ENCODE peak calls at places on chromosomes 13 and 19, in seven cellular contexts. M is Caki2; L is NAMALWA; Q is SHP77; B is pancreas; V is stimulated activated CD4-positive, alpha-beta T cell treated with anti-CD3 and anti-CD28 coated beads, Interleukin-2, amount 100 ng/mL, for 48 hours; R is dermis microvascular lymphatic vessel endothelial cell. G is an unnamed sample.

GRCh38 chr19:4357095-4357797 is 13.9 kb downstream of the MPND start:
- DNase-seq in M (no peak), L (no peak), Q (no peak), B (no peak), V (no peak), R (no peak), G (no peak)

GRCh38 chr19:29528350-29528945 is 2.7 kb downstream of the VSTM2B start:
- DNase-seq in M (no peak), L (peak), Q (peak), B (peak), V (peak), R (peak), G (peak)

GRCh38 chr13:98525852-98526512 is 50.9 kb downstream of the STK24 start:
- DNase-seq in M (no peak), L (no peak), Q (no peak), B (no peak), V (no peak), R (no peak), G (no peak)

GRCh38 chr19:57305056-57305455 is 15.2 kb upstream of the ZNF543 start:
- DNase-seq in M (no peak), L (no peak), Q (no peak), B (no peak), V (no peak), R (no peak), G (no peak)

GRCh38 chr19:48637948-48638830 is 1.0 kb upstream of the DBP start:
- DNase-seq in M (peak), L (peak), Q (peak), B (peak), V (peak), R (peak), G (peak)

GRCh38 chr13:30647824-30648521 is 30.3 kb downstream of the USPL1 start:
- DNase-seq in M (no peak), L (no peak), Q (no peak), B (no peak), V (no peak), R (no peak), G (no peak)

GRCh38 chr13:112730157-112730671 is 40.4 kb downstream of the ATP11A start:
- DNase-seq in M (no peak), L (no peak), Q (no peak), B (no peak), V (no peak), R (no peak), G (no peak)

GRCh38 chr13:90171649-90172048 is 1175.8 kb upstream of the MIR17HG start:
- DNase-seq in M (no peak), L (no peak), Q (no peak), B (no peak), V (no peak), R (no peak), G (no peak)

GRCh38 chr13:108528303-108528702 is 101.1 kb upstream of the MYO16 start:
- DNase-seq in M (no peak), L (no peak), Q (no peak), B (no peak), V (no peak), R (no peak), G (no peak)

GRCh38 chr13:79973533-79973963 is 367.4 kb downstream of the SPRY2 start:
- DNase-seq in M (peak), L (peak), Q (peak), B (no peak), V (no peak), R (peak), G (no peak)

GRCh38 chr19:31674503-31675186 is 325.4 kb upstream of the TSHZ3 start:
- DNase-seq in M (no peak), L (no peak), Q (no peak), B (no peak), V (no peak), R (no peak), G (no peak)

GRCh38 chr19:4581381-4582111 is 22.1 kb upstream of the SEMA6B start:
- DNase-seq in M (peak), L (peak), Q (no peak), B (no peak), V (peak), R (no peak), G (no peak)

G was measured in kidney glomerular epithelial cell.